ENCODE peak calls at places on chromosomes 2 and 18, in seven cellular contexts. K, M, V, I, Q, U and T are unnamed samples.

GRCh38 chr2:129775941-129776653 is 203.4 kb upstream of the RAB6C start:
- DNase-seq in K (no peak), M (no peak), V (no peak), I (no peak), U (no peak), Q (no peak), T (peak; percentile 10)

GRCh38 chr2:18824317-18824716 is 234.9 kb upstream of the NT5C1B start:
- DNase-seq in M (no peak), U (no peak), K (no peak), V (no peak), I (no peak), Q (no peak), T (no peak)

GRCh38 chr18:34991561-34991960 is 49.7 kb upstream of the MAPRE2 start:
- DNase-seq in M (no peak), I (no peak), U (no peak), Q (no peak), V (no peak), K (no peak), T (no peak)

GRCh38 chr2:69518836-69519235 is 81.6 kb upstream of the NFU1 start:
- DNase-seq in M (no peak), I (no peak), V (no peak), K (no peak), Q (peak; percentile 17), U (no peak), T (no peak)

GRCh38 chr2:132582360-132582759 is 87.6 kb downstream of the LYPD1 start:
- DNase-seq in Q (no peak), K (no peak), V (no peak), M (no peak), I (no peak), U (no peak), T (no peak)

GRCh38 chr2:230960026-230960425 is 35.0 kb upstream of the GPR55 start:
- DNase-seq in U (no peak), M (no peak), Q (no peak), I (no peak), V (no peak), K (no peak), T (no peak)

GRCh38 chr18:21241224-21242131 is 554 bp upstream of the GREB1L start:
- DNase-seq in U (no peak), M (peak; percentile 8), I (no peak), V (no peak), Q (no peak), K (peak; percentile 52), T (no peak)

GRCh38 chr2:236998758-236999157 is 86.9 kb upstream of the COPS8 start:
- DNase-seq in M (no peak), V (no peak), I (no peak), U (no peak), Q (no peak), K (no peak), T (no peak)

GRCh38 chr2:159446817-159447216 is 160.3 kb upstream of the WDSUB1 start:
- DNase-seq in K (no peak), M (no peak), Q (no peak), V (no peak), I (no peak), U (no peak), T (no peak)

GRCh38 chr18:8797206-8797605 is 91.8 kb downstream of the MTCL1 start:
- DNase-seq in I (no peak), U (no peak), V (no peak), K (no peak), M (no peak), Q (no peak), T (no peak)

GRCh38 chr18:62716679-62717058 is 1.3 kb downstream of the PHLPP1 start:
- DNase-seq in Q (no peak), U (peak; percentile 40), V (peak; percentile 50), M (peak; percentile 56), I (no peak), K (peak; percentile 38), T (no peak)

GRCh38 chr18:31241900-31242409 is 76.0 kb upstream of the DSG1 start:
- DNase-seq in U (no peak), K (no peak), Q (no peak), V (no peak), I (no peak), M (no peak), T (peak; percentile 70)

GRCh38 chr2:149527998-149528775 is 59.4 kb downstream of the MMADHC start:
- DNase-seq in V (no peak), Q (no peak), K (no peak), M (no peak), U (no peak), I (no peak), T (no peak)

GRCh38 chr2:204842731-204843490 is 297.6 kb downstream of the PARD3B start:
- DNase-seq in Q (peak; percentile 14), K (no peak), U (peak; percentile 49), I (no peak), M (no peak), V (no peak), T (no peak)

GRCh38 chr2:128197059-128197458 is 106.1 kb downstream of the UGGT1 start:
- DNase-seq in Q (no peak), V (no peak), K (no peak), U (no peak), I (no peak), M (no peak), T (no peak)

GRCh38 chr2:181656450-181657261 is at the start of gene CERKL:
- DNase-seq in K (peak; percentile 51), U (no peak), Q (no peak), V (no peak), I (no peak), M (peak; percentile 11), T (no peak)

GRCh38 chr2:95260028-95261023 is 13.9 kb upstream of the PROM2 start:
- DNase-seq in Q (no peak), V (no peak), K (no peak), I (no peak), U (no peak), M (no peak), T (peak; percentile 89)

GRCh38 chr2:226800941-226801784 is 1.5 kb upstream of the IRS1 start:
- DNase-seq in M (peak; percentile 87), I (peak; percentile 54), V (peak; percentile 59), U (peak; percentile 59), K (peak; percentile 77), Q (peak; percentile 37), T (peak; percentile 75)

GRCh38 chr2:202046577-202046976 is 12.9 kb downstream of the FZD7 start:
- DNase-seq in V (no peak), M (no peak), I (no peak), U (no peak), Q (no peak), K (no peak), T (no peak)

GRCh38 chr2:238924496-238925195 is 76.8 kb downstream of the TWIST2 start:
- DNase-seq in Q (no peak), U (no peak), I (no peak), V (no peak), K (no peak), M (no peak), T (no peak)

GRCh38 chr2:206263959-206264603 is 10.4 kb upstream of the ZDBF2 start:
- DNase-seq in M (no peak), I (no peak), Q (no peak), K (no peak), U (no peak), V (no peak), T (no peak)

GRCh38 chr2:206267567-206267966 is 6.9 kb upstream of the ZDBF2 start:
- DNase-seq in M (no peak), I (no peak), U (no peak), Q (no peak), V (no peak), K (no peak), T (no peak)

GRCh38 chr2:206260427-206261012 is 13.9 kb upstream of the ZDBF2 start:
- DNase-seq in K (no peak), M (no peak), Q (no peak), V (no peak), I (no peak), U (no peak), T (no peak)

GRCh38 chr2:206271066-206271465 is 3.4 kb upstream of the ZDBF2 start:
- DNase-seq in I (no peak), V (no peak), K (no peak), U (no peak), Q (no peak), M (no peak), T (no peak)

GRCh38 chr2:206266130-206267125 is 8.0 kb upstream of the ZDBF2 start:
- DNase-seq in V (no peak), I (no peak), U (no peak), K (no peak), Q (no peak), M (no peak), T (no peak)
- H3K27me3 ChIP-seq in V (peaks cover 44% of the 10 kb centered on the region), I (no peaks in the 10 kb centered on the region), U (no peaks in the 10 kb centered on the region), K (peaks cover 2% of the 10 kb centered on the region), Q (no peaks in the 10 kb centered on the region), M (peaks cover 51% of the 10 kb centered on the region), T (no peaks in the 10 kb centered on the region)

GRCh38 chr2:196925768-196926561 is 542 bp downstream of the PGAP1 start:
- DNase-seq in U (peak; percentile 32), M (peak; percentile 11), K (peak; percentile 36), I (no peak), V (no peak), Q (no peak), T (no peak)
- H3K27ac ChIP-seq in U (peak overlapping the region; percentile 83), M (peak overlapping the region; percentile 89), K (peak overlapping the region; percentile 100), I (peak overlapping the region; percentile 77), V (peak overlapping the region; percentile 70), Q (peak overlapping the region; percentile 92), T (peak overlapping the region; percentile 89)

GRCh38 chr2:217273158-217273557 is 413.3 kb upstream of the TNP1 start:
- DNase-seq in Q (no peak), M (no peak), U (no peak), K (no peak), I (no peak), V (no peak), T (no peak)
- H3K27me3 ChIP-seq in Q (no peaks in the 10 kb centered on the region), M (no peaks in the 10 kb centered on the region), U (no peaks in the 10 kb centered on the region), K (no peaks in the 10 kb centered on the region), I (no peaks in the 10 kb centered on the region), V (no peaks in the 10 kb centered on the region), T (no peaks in the 10 kb centered on the region)

GRCh38 chr2:241901018-241901380 is 31.5 kb downstream of the RTP5 start:
- DNase-seq in M (no peak), I (no peak), U (no peak), Q (no peak), K (no peak), V (no peak), T (peak; percentile 43)
- H3K27ac ChIP-seq in M (no peak overlapping the region), I (no peak overlapping the region), U (no peak overlapping the region), Q (no peak overlapping the region), K (no peak overlapping the region), V (no peak overlapping the region), T (peak overlapping the region; percentile 26)

GRCh38 chr18:24420551-24420950 is 5.9 kb upstream of the IMPACT start:
- DNase-seq in U (no peak), K (no peak), M (no peak), V (no peak), Q (no peak), I (no peak), T (no peak)
- H3K27me3 ChIP-seq in U (no peaks in the 10 kb centered on the region), K (no peaks in the 10 kb centered on the region), M (peaks cover 6% of the 10 kb centered on the region), V (peaks cover 18% of the 10 kb centered on the region), Q (no peaks in the 10 kb centered on the region), I (no peaks in the 10 kb centered on the region), T (no peaks in the 10 kb centered on the region)